ENCODE peak calls at places on chromosomes 7 and 10, in six cellular contexts. L is mammary epithelial cell; Q is activated CD4-positive, alpha-beta T cell treated with anti-CD3 and anti-CD28 coated beads for 4 hours; U is endothelial cell; O is stimulated activated CD4-positive, alpha-beta T cell treated with anti-CD3 and anti-CD28 coated beads, TNF-alpha, amount 100 ng/mL, for 24 hours; K is natural killer cell treated with Interleukin-12 subunit alpha and Interleukin-12 subunit beta and Interleukin-15 and Interleukin-18, amount 100 ng/mL, for 72 hours. R is an unnamed sample.

GRCh38 chr10:63758080-63758479 is 236.9 kb downstream of the REEP3 start:
- DNase-seq in L (no peak), Q (no peak), U (no peak), O (no peak), K (no peak), R (no peak)

GRCh38 chr7:93921607-93922446 is at the start of gene GNG11:
- DNase-seq in L (peak), Q (no peak), U (peak), O (peak), K (peak), R (peak)

GRCh38 chr10:85608706-85609105 is 757.9 kb downstream of the GRID1 start:
- DNase-seq in L (no peak), Q (no peak), U (no peak), O (no peak), K (no peak), R (no peak)

GRCh38 chr7:93719546-93719945 is 145.0 kb upstream of the CALCR start:
- DNase-seq in L (peak), Q (no peak), U (no peak), O (no peak), K (no peak), R (no peak)

GRCh38 chr7:150560486-150560885 is 6.7 kb upstream of the GIMAP4 start:
- DNase-seq in L (no peak), Q (no peak), U (no peak), O (no peak), K (no peak), R (no peak)

GRCh38 chr10:78931333-78932083 is 137.3 kb upstream of the ZMIZ1 start:
- DNase-seq in L (peak), Q (no peak), U (no peak), O (no peak), K (no peak), R (no peak)

GRCh38 chr10:114100848-114101741 is 57.4 kb downstream of the ADRB1 start:
- DNase-seq in L (no peak), Q (no peak), U (peak), O (no peak), K (no peak), R (no peak)

GRCh38 chr10:839550-840205 is 91.8 kb downstream of the LARP4B start:
- DNase-seq in L (peak), Q (no peak), U (no peak), O (no peak), K (no peak), R (no peak)

GRCh38 chr7:2593036-2593727 is 34.4 kb downstream of the IQCE start:
- DNase-seq in L (no peak), Q (no peak), U (no peak), O (no peak), K (no peak), R (no peak)

GRCh38 chr7:40921589-40922315 is 781.1 kb downstream of the INHBA start:
- DNase-seq in L (peak), Q (no peak), U (no peak), O (no peak), K (no peak), R (no peak)

GRCh38 chr10:113709221-113709838 is 29.6 kb downstream of the CASP7 start:
- DNase-seq in L (no peak), Q (no peak), U (no peak), O (no peak), K (no peak), R (no peak)

GRCh38 chr10:96586419-96587254 is at the start of gene TM9SF3:
- DNase-seq in L (peak), Q (peak), U (peak), O (peak), K (peak), R (peak)

GRCh38 chr7:7122701-7123281 is 59.6 kb upstream of the C1GALT1 start:
- DNase-seq in L (peak), Q (no peak), U (no peak), O (no peak), K (no peak), R (no peak)